ENCODE peak calls at places on chromosomes 5 and 9, in seven cellular contexts. W is psoas muscle, M is AG04450, G is IMR-90, I is HepG2, D is cardiac muscle cell, Z is heart right ventricle. K is an unnamed sample.

GRCh38 chr5:131475416-131476045 is 159.5 kb downstream of the RAPGEF6 start:
- DNase-seq in W (no peak), G (peak), Z (no peak), M (no peak), D (no peak), I (no peak), K (no peak)

GRCh38 chr9:133460405-133461175 is 812 bp downstream of the CACFD1 start:
- DNase-seq in M (no peak), W (no peak), G (no peak), Z (no peak), D (peak), I (peak), K (peak)

GRCh38 chr9:96868709-96869108 is 14.4 kb upstream of the ZNF782 start:
- DNase-seq in Z (no peak), D (no peak), M (no peak), G (no peak), W (no peak), I (no peak), K (peak)

GRCh38 chr5:138102454-138103320 is 18.9 kb downstream of the WNT8A start:
- DNase-seq in Z (no peak), D (no peak), I (no peak), W (no peak), M (no peak), G (no peak), K (no peak)

GRCh38 chr5:158203256-158203655 is 344.3 kb upstream of the CLINT1 start:
- DNase-seq in W (no peak), M (no peak), D (no peak), G (no peak), I (no peak), Z (no peak), K (no peak)

GRCh38 chr5:54217826-54218503 is 92.4 kb downstream of the ARL15 start:
- DNase-seq in M (peak), Z (no peak), I (peak), W (no peak), D (peak), G (peak), K (peak)

GRCh38 chr5:52840286-52841050 is 52.8 kb downstream of the ITGA1 start:
- DNase-seq in M (no peak), W (no peak), D (no peak), Z (no peak), G (peak), I (no peak), K (no peak)

GRCh38 chr5:130034872-130035271 is 130.6 kb downstream of the CHSY3 start:
- DNase-seq in W (no peak), D (no peak), Z (no peak), G (peak), I (no peak), M (peak), K (no peak)

GRCh38 chr5:170746081-170746951 is 37.2 kb upstream of the GABRP start:
- DNase-seq in G (no peak), I (no peak), W (no peak), Z (no peak), M (no peak), D (no peak), K (no peak)

GRCh38 chr9:86207193-86207592 is 52.3 kb downstream of the C9orf153 start:
- DNase-seq in I (no peak), G (no peak), M (no peak), W (no peak), Z (no peak), D (no peak), K (no peak)
- H3K4me3 ChIP-seq in I (no peak), G (no peak), M (no peak), W (no peak), Z (no peak), D (no peak), K (no peak)

DNA sequence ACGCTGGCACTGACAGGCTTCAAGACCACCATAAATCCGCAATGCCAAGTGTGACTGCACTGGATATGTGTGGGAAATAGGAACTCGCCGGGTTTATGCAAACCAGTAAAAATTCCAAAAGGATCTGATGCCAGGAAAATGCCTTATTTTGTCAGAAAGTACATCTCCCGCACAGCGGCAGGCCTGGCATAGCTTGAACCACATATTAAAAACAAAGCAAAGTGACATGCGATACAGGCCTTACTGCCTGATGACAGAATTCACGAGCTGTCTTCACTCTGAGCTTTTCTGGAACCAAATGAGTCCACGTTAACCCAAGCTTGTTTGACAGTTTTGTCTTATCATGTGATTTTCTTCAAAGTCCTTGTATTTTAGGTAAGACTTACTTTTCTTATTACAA is 139.6 kb downstream of the GLIS3 start:
- DNase-seq in Z (no peak), W (no peak), D (no peak), G (no peak), I (no peak), M (no peak), K (no peak)
- H3K27ac ChIP-seq in Z (no peak), W (no peak), D (no peak), G (no peak), I (no peak), M (no peak), K (no peak)

GRCh38 chr5:85646036-85646435 is 971.7 kb upstream of the COX7C start:
- DNase-seq in M (no peak), W (no peak), D (no peak), Z (no peak), I (no peak), G (no peak), K (no peak)

GRCh38 chr5:85651744-85652143 is 966.0 kb upstream of the COX7C start:
- DNase-seq in I (no peak), D (no peak), G (no peak), W (no peak), Z (no peak), M (no peak), K (no peak)

GRCh38 chr5:85646641-85647040 is 971.1 kb upstream of the COX7C start:
- DNase-seq in Z (no peak), W (no peak), G (no peak), M (no peak), D (no peak), I (no peak), K (no peak)

GRCh38 chr5:85648495-85648894 is 969.2 kb upstream of the COX7C start:
- DNase-seq in M (no peak), I (no peak), Z (no peak), G (no peak), W (no peak), D (no peak), K (no peak)

DNA sequence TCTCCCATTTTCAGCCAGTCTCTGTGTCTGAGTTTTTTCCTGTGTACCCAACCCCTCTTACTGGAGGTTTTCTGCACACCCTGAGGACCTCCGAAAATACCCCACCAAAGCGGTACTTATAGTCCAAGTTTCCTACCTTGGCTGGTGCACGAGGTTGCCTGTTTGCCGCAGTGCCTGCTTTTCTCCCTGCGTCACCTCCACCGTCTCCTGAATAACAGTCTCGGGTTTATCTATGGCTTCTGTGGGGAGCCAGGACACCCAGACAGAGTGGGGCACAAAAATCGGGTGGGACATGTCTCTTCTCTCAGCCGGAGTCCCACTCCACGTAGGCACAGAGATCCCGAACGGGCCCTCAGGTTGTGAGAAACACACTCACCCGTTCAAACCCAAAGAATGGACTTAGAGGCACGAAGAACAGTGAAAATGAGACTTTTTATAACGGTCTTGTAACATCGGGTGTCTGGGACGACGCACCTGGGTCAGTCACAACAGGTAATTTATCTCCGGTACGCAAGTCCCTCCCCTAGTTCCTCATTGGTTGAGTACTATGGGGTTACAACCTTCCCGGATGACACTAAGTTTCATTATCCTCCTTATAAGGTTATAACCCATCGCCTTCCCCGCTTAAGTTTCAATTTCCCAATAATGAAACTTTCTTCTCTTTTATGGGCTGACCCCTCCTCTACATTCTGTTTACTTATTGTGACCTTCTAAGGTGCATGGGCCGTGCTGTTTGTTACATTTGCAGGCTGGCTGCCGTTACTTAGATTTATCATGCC is 970.2 kb upstream of the COX7C start:
- DNase-seq in M (no peak), D (no peak), Z (no peak), W (no peak), G (no peak), I (no peak), K (no peak)
- H3K4me3 ChIP-seq in M (no peak), D (no peak), Z (no peak), W (no peak), G (no peak), I (no peak), K (no peak)

GRCh38 chr5:179832039-179832745 is 11.5 kb downstream of the SQSTM1 start:
- DNase-seq in D (no peak), Z (no peak), G (no peak), I (no peak), M (no peak), W (no peak), K (no peak)

GRCh38 chr5:179836225-179837019 is 15.7 kb downstream of the SQSTM1 start:
- DNase-seq in M (no peak), G (peak), I (no peak), Z (no peak), W (no peak), D (no peak), K (no peak)

GRCh38 chr5:179833709-179834070 is 13.0 kb downstream of the SQSTM1 start:
- DNase-seq in Z (no peak), W (no peak), M (no peak), I (no peak), G (no peak), D (no peak), K (no peak)

GRCh38 chr5:179834120-179834519 is 13.4 kb downstream of the SQSTM1 start:
- DNase-seq in D (no peak), G (no peak), M (no peak), Z (no peak), W (no peak), I (no peak), K (no peak)

DNA sequence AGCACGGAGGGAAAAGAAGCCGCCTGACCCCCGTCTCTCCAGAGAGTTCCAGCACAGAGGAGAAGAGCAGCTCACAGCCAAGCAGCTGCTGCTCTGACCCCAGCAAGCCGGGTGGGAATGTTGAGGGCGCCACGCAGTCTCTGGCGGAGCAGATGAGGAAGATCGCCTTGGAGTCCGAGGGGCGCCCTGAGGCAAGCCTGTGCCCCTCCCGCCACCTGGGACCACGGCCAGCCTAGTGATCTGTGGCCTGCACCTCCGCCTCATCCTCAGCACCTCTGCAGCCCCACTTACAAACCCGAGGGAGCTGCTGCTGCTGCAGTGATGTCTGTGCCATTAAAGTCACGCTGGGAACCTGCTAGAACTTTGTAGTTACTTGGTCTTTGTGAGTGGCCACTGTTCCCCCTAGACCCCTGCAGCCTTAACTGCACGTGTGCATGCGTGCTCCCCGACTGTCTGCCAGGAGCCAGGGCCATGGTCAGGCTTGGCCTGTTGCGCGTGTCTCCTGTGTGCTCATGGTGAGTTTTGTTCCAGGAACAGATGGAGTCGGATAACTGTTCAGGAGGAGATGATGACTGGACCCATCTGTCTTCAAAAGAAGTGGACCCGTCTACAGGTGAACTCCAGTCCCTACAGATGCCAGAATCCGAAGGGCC is 12.5 kb downstream of the SQSTM1 start:
- DNase-seq in G (no peak), Z (no peak), D (no peak), M (no peak), I (no peak), W (no peak), K (no peak)
- H3K27ac ChIP-seq in G (no peak), Z (no peak), D (no peak), M (no peak), I (no peak), W (peak), K (no peak)

DNA sequence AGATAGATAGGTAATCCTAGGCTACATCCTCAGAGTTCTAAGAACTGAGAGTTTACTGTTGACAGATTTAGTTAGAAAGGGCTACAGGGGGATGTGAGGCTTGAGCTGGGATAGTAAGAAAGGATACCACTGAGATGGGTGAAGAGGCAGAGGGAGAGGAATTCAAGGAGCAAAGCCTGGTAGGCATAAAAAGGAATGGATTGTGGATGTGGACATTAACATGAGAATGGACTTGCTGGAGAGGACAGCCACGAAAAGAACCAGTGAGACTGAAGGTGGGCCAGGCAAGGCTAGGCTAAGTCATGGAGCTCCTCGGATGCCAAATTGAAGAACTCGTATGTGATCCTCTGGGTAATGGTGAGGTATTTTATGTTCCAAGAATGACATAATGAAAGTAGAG is 211.9 kb downstream of the AOPEP start:
- DNase-seq in W (no peak), Z (no peak), G (no peak), D (no peak), I (no peak), M (no peak), K (no peak)
- H3K4me3 ChIP-seq in W (no peak), Z (no peak), G (no peak), D (no peak), I (no peak), M (no peak), K (no peak)

GRCh38 chr5:100444961-100445360 is 90.2 kb upstream of the FAM174A start:
- DNase-seq in I (no peak), W (no peak), M (no peak), D (no peak), G (peak), Z (no peak), K (no peak)
- H3K27ac ChIP-seq in I (no peak), W (no peak), M (no peak), D (no peak), G (no peak), Z (no peak), K (no peak)

GRCh38 chr9:110579763-110580255 is 268 bp upstream of the SVEP1 start:
- DNase-seq in D (peak), I (no peak), Z (peak), W (peak), G (peak), M (no peak), K (no peak)

GRCh38 chr9:110575952-110576351 is 3.6 kb downstream of the SVEP1 start:
- DNase-seq in D (no peak), W (no peak), M (no peak), I (no peak), G (no peak), Z (no peak), K (no peak)

GRCh38 chr9:110578896-110579752 is at the start of gene SVEP1:
- DNase-seq in W (peak), D (peak), Z (peak), G (peak), M (no peak), I (no peak), K (peak)

GRCh38 chr9:110580850-110581249 is 1.3 kb upstream of the SVEP1 start:
- DNase-seq in Z (no peak), D (no peak), I (no peak), G (peak), W (no peak), M (no peak), K (no peak)

GRCh38 chr9:110578575-110578895 is 1.0 kb downstream of the SVEP1 start:
- DNase-seq in M (no peak), D (no peak), Z (no peak), I (no peak), W (no peak), G (no peak), K (no peak)
- H3K4me3 ChIP-seq in M (peak), D (peak), Z (peak), I (no peak), W (peak), G (peak), K (peak)

GRCh38 chr5:133433133-133433532 is 179.2 kb downstream of the FSTL4 start:
- DNase-seq in G (no peak), W (no peak), I (no peak), M (no peak), Z (no peak), D (no peak), K (no peak)
- H3K27ac ChIP-seq in G (no peak), W (no peak), I (no peak), M (no peak), Z (no peak), D (no peak), K (no peak)

GRCh38 chr5:32445831-32446614 is 1.5 kb upstream of the ZFR start:
- DNase-seq in G (no peak), I (no peak), D (no peak), Z (no peak), W (no peak), M (no peak), K (no peak)
- H3K4me3 ChIP-seq in G (no peak), I (no peak), D (no peak), Z (no peak), W (no peak), M (no peak), K (no peak)

K was measured in pancreas.